ENCODE peak calls at places on chromosome 9, in ten cellular contexts. R is NCI-H1694 treated with DMSO at 0.1 percent for 48 hours, J is adipocyte, Y is ecto neural progenitor cell, E is left ventricle myocardium superior, Z is tibial nerve, T is T-cell, X is Kasumi-1, M is AG04450, A is NCI-H460. U is an unnamed sample.
A peak's percentile ranks its signal among the peaks of the same experiment; 100 is the strongest.

GRCh38 chr9:68969538-68969937 is 44.4 kb downstream of the PRKACG start:
- DNase-seq in R (no peak), J (no peak), Y (no peak), E (no peak), Z (no peak), T (no peak), X (no peak), M (no peak), A (no peak), U (no peak)

GRCh38 chr9:5838884-5839571 is 6.1 kb upstream of the ERMP1 start:
- DNase-seq in R (no peak), J (peak; percentile 55), Y (no peak), E (no peak), Z (no peak), T (no peak), X (no peak), M (no peak), A (peak; percentile 56), U (no peak)

GRCh38 chr9:136741885-136742568 is 713 bp downstream of the LCN10 start:
- DNase-seq in R (no peak), J (no peak), Y (no peak), E (no peak), Z (no peak), T (no peak), X (no peak), M (no peak), A (no peak), U (no peak)

GRCh38 chr9:118170032-118170955 is 466.1 kb downstream of the TLR4 start:
- DNase-seq in R (peak; percentile 59), J (peak; percentile 20), Y (peak; percentile 63), E (no peak), Z (peak; percentile 5), T (no peak), X (peak; percentile 31), M (no peak), A (peak; percentile 12), U (peak; percentile 24)

GRCh38 chr9:91111226-91111625 is 250.5 kb downstream of the AUH start:
- DNase-seq in R (no peak), J (no peak), Y (no peak), E (no peak), Z (no peak), T (no peak), X (no peak), M (no peak), A (no peak), U (no peak)

GRCh38 chr9:94675008-94675841 is 35.9 kb upstream of the FBP1 start:
- DNase-seq in R (no peak), J (peak; percentile 74), Y (no peak), E (no peak), Z (peak; percentile 30), T (no peak), X (no peak), M (no peak), A (no peak), U (no peak)

GRCh38 chr9:124215551-124215910 is 42.2 kb upstream of the NEK6 start:
- DNase-seq in R (no peak), J (no peak), Y (no peak), E (no peak), Z (no peak), T (no peak), X (no peak), M (no peak), A (no peak), U (no peak)

GRCh38 chr9:116605904-116606341 is 81.2 kb upstream of the TRIM32 start:
- DNase-seq in R (no peak), J (no peak), Y (no peak), E (peak; percentile 67), Z (no peak), T (no peak), X (no peak), M (no peak), A (no peak), U (no peak)

GRCh38 chr9:127170652-127171051 is 48.2 kb upstream of the ANGPTL2 start:
- DNase-seq in R (no peak), J (no peak), Y (no peak), E (no peak), Z (no peak), T (no peak), X (no peak), M (no peak), A (no peak), U (no peak)

GRCh38 chr9:33167084-33167948 is at the start of gene B4GALT1:
- DNase-seq in R (peak; percentile 63), J (peak; percentile 98), Y (peak; percentile 97), E (peak; percentile 98), Z (peak; percentile 90), T (peak; percentile 94), X (peak; percentile 95), M (peak; percentile 76), A (peak; percentile 84), U (no peak)

GRCh38 chr9:37390759-37391158 is 31.7 kb upstream of the GRHPR start:
- DNase-seq in R (no peak), J (no peak), Y (no peak), E (no peak), Z (no peak), T (peak; percentile 15), X (no peak), M (no peak), A (peak; percentile 14), U (no peak)

GRCh38 chr9:89635007-89635742 is 30.4 kb downstream of the GADD45G start:
- DNase-seq in R (no peak), J (peak; percentile 24), Y (no peak), E (no peak), Z (peak; percentile 25), T (no peak), X (no peak), M (no peak), A (no peak), U (no peak)

GRCh38 chr9:35095175-35095574 is 1.2 kb downstream of the PIGO start:
- DNase-seq in R (no peak), J (no peak), Y (no peak), E (no peak), Z (no peak), T (no peak), X (no peak), M (no peak), A (no peak), U (no peak)

GRCh38 chr9:8599937-8600336 is 800.4 kb upstream of the DMAC1 start:
- DNase-seq in R (no peak), J (no peak), Y (no peak), E (no peak), Z (no peak), T (no peak), X (no peak), M (no peak), A (no peak), U (no peak)

GRCh38 chr9:133114886-133115603 is 6.0 kb downstream of the RALGDS start:
- DNase-seq in R (no peak), J (no peak), Y (no peak), E (peak; percentile 26), Z (no peak), T (no peak), X (no peak), M (no peak), A (no peak), U (no peak)

GRCh38 chr9:121819511-121820231 is 168.2 kb downstream of the DAB2IP start:
- DNase-seq in R (peak; percentile 21), J (peak; percentile 21), Y (peak; percentile 72), E (no peak), Z (no peak), T (no peak), X (peak; percentile 40), M (no peak), A (no peak), U (no peak)

GRCh38 chr9:121652037-121652837 is 803 bp downstream of the DAB2IP start:
- DNase-seq in R (no peak), J (peak; percentile 60), Y (peak; percentile 70), E (peak; percentile 78), Z (no peak), T (no peak), X (no peak), M (no peak), A (no peak), U (no peak)

GRCh38 chr9:35748858-35749514 is at the start of the genes GBA2 and RGP1:
- DNase-seq in R (peak; percentile 9), J (peak; percentile 90), Y (peak; percentile 88), E (peak; percentile 92), Z (peak; percentile 51), T (peak; percentile 45), X (peak; percentile 54), M (no peak), A (peak; percentile 53), U (no peak)

GRCh38 chr9:106799146-106799545 is 63.8 kb upstream of the ZNF462 start:
- DNase-seq in R (no peak), J (peak; percentile 85), Y (no peak), E (no peak), Z (no peak), T (no peak), X (no peak), M (peak; percentile 29), A (peak; percentile 14), U (peak; percentile 4)

GRCh38 chr9:110703669-110704068 is 35.1 kb downstream of the MUSK start:
- DNase-seq in R (no peak), J (no peak), Y (no peak), E (no peak), Z (no peak), T (no peak), X (no peak), M (no peak), A (no peak), U (no peak)

GRCh38 chr9:80061096-80061495 is 489.3 kb downstream of the TLE4 start:
- DNase-seq in R (no peak), J (peak; percentile 78), Y (no peak), E (no peak), Z (no peak), T (no peak), X (no peak), M (no peak), A (no peak), U (no peak)

GRCh38 chr9:3045153-3045552 is 201.3 kb upstream of the PUM3 start:
- DNase-seq in R (no peak), J (no peak), Y (no peak), E (no peak), Z (no peak), T (no peak), X (no peak), M (no peak), A (no peak), U (no peak)

GRCh38 chr9:110069326-110070248 is 138.4 kb downstream of the C9orf152 start:
- DNase-seq in R (no peak), J (peak; percentile 87), Y (no peak), E (no peak), Z (no peak), T (no peak), X (no peak), M (peak; percentile 53), A (no peak), U (peak; percentile 72)

GRCh38 chr9:137759117-137759516 is 118.5 kb upstream of the CACNA1B start:
- DNase-seq in R (no peak), J (no peak), Y (no peak), E (no peak), Z (no peak), T (no peak), X (no peak), M (no peak), A (no peak), U (no peak)

GRCh38 chr9:120878188-120879130 is 1.5 kb upstream of the PHF19 start:
- DNase-seq in R (peak; percentile 86), J (no peak), Y (no peak), E (no peak), Z (no peak), T (no peak), X (no peak), M (no peak), A (no peak), U (no peak)

GRCh38 chr9:129697956-129698757 is 32.7 kb downstream of the PRRX2 start:
- DNase-seq in R (no peak), J (peak; percentile 73), Y (no peak), E (peak; percentile 58), Z (peak; percentile 50), T (no peak), X (no peak), M (no peak), A (no peak), U (no peak)

GRCh38 chr9:134707031-134707680 is 65.6 kb downstream of the COL5A1 start:
- DNase-seq in R (peak; percentile 78), J (peak; percentile 93), Y (no peak), E (peak; percentile 87), Z (peak; percentile 59), T (no peak), X (no peak), M (peak; percentile 63), A (no peak), U (no peak)

GRCh38 chr9:127109212-127109711 is 13.2 kb downstream of the ANGPTL2 start:
- DNase-seq in R (no peak), J (no peak), Y (no peak), E (no peak), Z (no peak), T (no peak), X (no peak), M (no peak), A (no peak), U (no peak)

U was measured in Panc1.